ENCODE peak calls at places on chromosomes 2 and 18, in four cellular contexts. One of them, this sample, is unnamed.

GRCh38 chr2:111185496-111186022 is 64.8 kb downstream of the BCL2L11 start:
- DNase-seq in WTC11: no peak
- DNase-seq in K562: no peak
- DNase-seq in HepG2: no peak
- DNase-seq in this sample: no peak

GRCh38 chr2:48771241-48772014 is 15.9 kb upstream of the LHCGR start:
- DNase-seq in WTC11: no peak
- DNase-seq in K562: no peak
- DNase-seq in HepG2: no peak
- DNase-seq in this sample: no peak

GRCh38 chr18:75005622-75006021 is 203.3 kb downstream of the PTGR3 start:
- DNase-seq in WTC11: no peak
- DNase-seq in K562: no peak
- DNase-seq in HepG2: no peak
- DNase-seq in this sample: no peak

GRCh38 chr2:189515264-189515663 is 65.3 kb downstream of the SLC40A1 start:
- DNase-seq in WTC11: no peak
- DNase-seq in K562: no peak
- DNase-seq in HepG2: no peak
- DNase-seq in this sample: no peak

GRCh38 chr18:67417864-67418523 is 98.5 kb downstream of the DSEL start:
- DNase-seq in WTC11: no peak
- DNase-seq in K562: no peak
- DNase-seq in HepG2: peak
- DNase-seq in this sample: peak

GRCh38 chr2:120914839-120915521 is 179.3 kb downstream of the GLI2 start:
- DNase-seq in WTC11: no peak
- DNase-seq in K562: peak
- DNase-seq in HepG2: peak
- DNase-seq in this sample: no peak

GRCh38 chr2:28624436-28624797 is 127.2 kb upstream of the PPP1CB start:
- DNase-seq in WTC11: no peak
- DNase-seq in K562: no peak
- DNase-seq in HepG2: no peak
- DNase-seq in this sample: no peak

GRCh38 chr2:46979611-46980010 is 64.0 kb upstream of the MCFD2 start:
- DNase-seq in WTC11: no peak
- DNase-seq in K562: no peak
- DNase-seq in HepG2: no peak
- DNase-seq in this sample: no peak

GRCh38 chr2:100321181-100321880 is 970 bp downstream of the LONRF2 start:
- DNase-seq in WTC11: peak
- DNase-seq in K562: peak
- DNase-seq in HepG2: no peak
- DNase-seq in this sample: peak

GRCh38 chr2:233974530-233975071 is 57.4 kb downstream of the TRPM8 start:
- DNase-seq in WTC11: no peak
- DNase-seq in K562: no peak
- DNase-seq in HepG2: peak
- DNase-seq in this sample: peak

GRCh38 chr18:22613058-22613690 is 195.5 kb upstream of the CTAGE1 start:
- DNase-seq in WTC11: no peak
- DNase-seq in K562: no peak
- DNase-seq in HepG2: no peak
- DNase-seq in this sample: no peak

GRCh38 chr2:120940726-120941256 is 205.1 kb downstream of the GLI2 start:
- DNase-seq in WTC11: no peak
- DNase-seq in K562: no peak
- DNase-seq in HepG2: no peak
- DNase-seq in this sample: no peak

GRCh38 chr2:176234216-176234615 is 35.0 kb upstream of the MTX2 start:
- DNase-seq in WTC11: no peak
- DNase-seq in K562: no peak
- DNase-seq in HepG2: no peak
- DNase-seq in this sample: no peak

GRCh38 chr2:63569740-63570139 is 18.5 kb downstream of the WDPCP start:
- DNase-seq in WTC11: no peak
- DNase-seq in K562: no peak
- DNase-seq in HepG2: no peak
- DNase-seq in this sample: no peak

GRCh38 chr2:61469424-61470121 is 1.3 kb downstream of the USP34 start:
- DNase-seq in WTC11: no peak
- DNase-seq in K562: no peak
- DNase-seq in HepG2: no peak
- DNase-seq in this sample: no peak

GRCh38 chr2:148978026-148978685 is 60.3 kb upstream of the LYPD6B start:
- DNase-seq in WTC11: no peak
- DNase-seq in K562: no peak
- DNase-seq in HepG2: no peak
- DNase-seq in this sample: peak

GRCh38 chr18:50753311-50753710 is 66.5 kb downstream of the MRO start:
- DNase-seq in WTC11: no peak
- DNase-seq in K562: no peak
- DNase-seq in HepG2: no peak
- DNase-seq in this sample: no peak

GRCh38 chr2:11004206-11004605 is 92.5 kb downstream of the KCNF1 start:
- DNase-seq in WTC11: no peak
- DNase-seq in K562: no peak
- DNase-seq in HepG2: peak
- DNase-seq in this sample: no peak

GRCh38 chr2:188416367-188416766 is 124.7 kb downstream of the GULP1 start:
- DNase-seq in WTC11: no peak
- DNase-seq in K562: no peak
- DNase-seq in HepG2: no peak
- DNase-seq in this sample: no peak

DNA sequence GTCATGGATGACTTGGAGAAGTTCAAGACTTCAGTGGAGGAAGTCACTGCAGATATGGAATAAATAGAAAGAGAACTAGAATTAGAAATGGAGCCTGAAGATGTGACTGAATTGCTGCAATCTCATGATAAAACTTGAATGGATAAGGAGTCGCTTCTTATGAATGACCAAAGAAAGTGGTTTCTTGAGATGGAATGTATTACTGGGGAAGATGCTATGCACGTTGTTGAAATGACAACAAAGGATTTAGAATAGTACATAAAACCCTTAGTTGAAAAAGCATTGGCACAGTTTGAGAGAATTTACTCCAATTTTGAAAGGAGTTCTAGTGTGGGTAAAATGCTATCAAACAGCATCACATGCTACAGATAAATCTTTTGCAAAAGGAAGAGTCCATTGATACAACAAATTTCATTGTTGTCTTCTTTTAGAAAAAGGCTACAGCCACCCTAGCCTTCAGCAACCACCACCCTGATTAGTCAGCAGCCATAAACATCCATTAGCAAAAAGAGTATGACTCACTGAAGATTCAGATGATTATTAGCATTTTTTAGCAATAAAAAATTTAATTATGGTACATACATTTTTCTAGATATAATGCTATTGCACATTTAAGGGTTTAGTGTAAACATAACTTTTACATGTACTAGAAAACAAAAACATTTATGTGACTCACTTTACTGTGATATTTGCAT is 110.4 kb upstream of the TACR1 start:
- DNase-seq in WTC11: no peak
- DNase-seq in K562: no peak
- DNase-seq in HepG2: no peak
- DNase-seq in this sample: no peak
- TF ChIP-seq ELF4 in WTC11: no peak
- TF ChIP-seq ELF4 in K562: no peak
- TF ChIP-seq ELF4 in HepG2: no peak
- TF ChIP-seq ELF4 in this sample: no peak

DNA sequence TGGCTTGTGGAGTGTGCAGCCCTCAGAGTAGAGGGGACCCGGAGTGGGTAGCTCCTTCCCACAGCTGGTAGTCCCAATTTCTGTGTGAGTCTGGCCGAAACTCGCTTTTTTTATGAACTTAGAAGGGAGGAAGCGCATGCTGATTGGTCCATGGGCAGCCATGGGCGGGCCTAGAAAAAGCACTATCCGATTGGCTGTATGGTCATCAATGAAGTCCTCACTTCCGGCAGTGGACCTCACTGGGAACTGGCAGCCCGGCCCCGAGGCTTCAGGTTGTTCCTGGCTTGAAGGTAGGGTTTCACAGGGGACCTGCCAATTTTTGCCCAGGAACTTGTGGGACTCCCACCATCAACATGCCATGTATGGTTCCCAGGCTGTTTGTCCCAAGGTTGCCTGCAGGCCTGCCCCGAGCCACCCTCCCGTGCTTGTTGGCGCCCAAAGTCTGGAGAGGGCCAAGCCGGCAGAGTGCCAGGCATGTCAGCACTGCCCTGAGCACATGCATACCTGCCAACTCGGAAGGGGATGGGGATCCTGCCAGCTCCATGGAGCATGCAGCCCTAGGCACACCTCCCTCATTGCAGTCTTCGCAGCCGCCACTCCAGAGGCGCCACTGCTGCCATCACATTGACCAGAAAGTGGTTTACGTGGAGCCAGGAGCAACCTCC is 98.5 kb downstream of the ATP9B start:
- DNase-seq in WTC11: no peak
- DNase-seq in K562: no peak
- DNase-seq in HepG2: no peak
- DNase-seq in this sample: no peak
- TF ChIP-seq ELF4 in WTC11: no peak
- TF ChIP-seq ELF4 in K562: no peak
- TF ChIP-seq ELF4 in HepG2: no peak
- TF ChIP-seq ELF4 in this sample: no peak

DNA sequence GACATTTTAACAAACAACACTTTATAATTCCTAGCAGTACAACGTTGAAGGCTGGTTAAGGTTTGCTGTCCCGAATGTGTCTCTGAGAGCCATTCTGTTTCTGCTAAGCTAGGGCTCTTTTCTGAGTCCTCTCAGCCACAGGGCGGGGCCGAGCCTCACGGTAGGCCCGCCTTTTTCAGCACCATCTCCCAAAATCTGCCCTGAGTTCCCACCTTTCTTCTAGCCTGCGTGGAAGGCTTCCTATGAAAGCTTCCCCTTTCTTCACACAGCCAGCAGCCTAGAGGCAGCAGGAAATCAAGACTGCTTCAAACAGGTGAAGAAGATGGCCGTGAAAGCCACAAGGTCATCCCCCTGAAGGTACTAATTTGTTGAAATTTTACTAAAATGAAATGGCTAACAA is 255.5 kb downstream of the CDH2 start:
- DNase-seq in WTC11: no peak
- DNase-seq in K562: no peak
- DNase-seq in HepG2: no peak
- DNase-seq in this sample: no peak
- TF ChIP-seq ELF4 in WTC11: no peak
- TF ChIP-seq ELF4 in K562: no peak
- TF ChIP-seq ELF4 in HepG2: no peak
- TF ChIP-seq ELF4 in this sample: no peak

DNA sequence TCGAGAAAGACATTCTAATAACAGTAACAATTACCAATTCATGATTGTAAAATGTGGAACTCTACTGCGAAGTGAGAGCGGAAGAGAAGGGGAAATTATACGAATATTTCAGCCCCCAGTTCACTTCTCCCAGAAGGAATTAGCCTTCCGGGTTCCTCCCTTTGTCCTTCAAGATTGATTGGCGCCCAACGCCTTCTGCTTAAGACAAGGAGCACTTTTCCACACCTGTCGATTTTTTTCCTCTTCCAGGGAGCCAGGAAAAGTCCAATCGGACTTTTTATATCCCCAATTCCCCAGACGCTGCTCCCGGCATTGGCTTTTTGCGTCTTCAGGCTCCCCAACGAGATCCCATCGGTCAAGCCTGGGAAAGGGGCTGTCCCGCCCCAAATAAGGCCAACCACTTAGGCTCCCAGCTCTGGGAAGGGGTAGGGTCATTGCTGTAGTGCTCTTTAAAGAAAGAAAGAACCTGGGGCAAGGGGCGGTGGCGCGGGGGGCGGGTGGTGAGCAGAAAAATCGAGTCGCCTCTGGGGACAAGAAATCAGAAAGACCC is 1.5 kb downstream of the DSC2 start:
- DNase-seq in WTC11: peak
- DNase-seq in K562: peak
- DNase-seq in HepG2: peak
- DNase-seq in this sample: peak
- TF ChIP-seq ELF4 in WTC11: no peak
- TF ChIP-seq ELF4 in K562: no peak
- TF ChIP-seq ELF4 in HepG2: no peak
- TF ChIP-seq ELF4 in this sample: no peak

DNA sequence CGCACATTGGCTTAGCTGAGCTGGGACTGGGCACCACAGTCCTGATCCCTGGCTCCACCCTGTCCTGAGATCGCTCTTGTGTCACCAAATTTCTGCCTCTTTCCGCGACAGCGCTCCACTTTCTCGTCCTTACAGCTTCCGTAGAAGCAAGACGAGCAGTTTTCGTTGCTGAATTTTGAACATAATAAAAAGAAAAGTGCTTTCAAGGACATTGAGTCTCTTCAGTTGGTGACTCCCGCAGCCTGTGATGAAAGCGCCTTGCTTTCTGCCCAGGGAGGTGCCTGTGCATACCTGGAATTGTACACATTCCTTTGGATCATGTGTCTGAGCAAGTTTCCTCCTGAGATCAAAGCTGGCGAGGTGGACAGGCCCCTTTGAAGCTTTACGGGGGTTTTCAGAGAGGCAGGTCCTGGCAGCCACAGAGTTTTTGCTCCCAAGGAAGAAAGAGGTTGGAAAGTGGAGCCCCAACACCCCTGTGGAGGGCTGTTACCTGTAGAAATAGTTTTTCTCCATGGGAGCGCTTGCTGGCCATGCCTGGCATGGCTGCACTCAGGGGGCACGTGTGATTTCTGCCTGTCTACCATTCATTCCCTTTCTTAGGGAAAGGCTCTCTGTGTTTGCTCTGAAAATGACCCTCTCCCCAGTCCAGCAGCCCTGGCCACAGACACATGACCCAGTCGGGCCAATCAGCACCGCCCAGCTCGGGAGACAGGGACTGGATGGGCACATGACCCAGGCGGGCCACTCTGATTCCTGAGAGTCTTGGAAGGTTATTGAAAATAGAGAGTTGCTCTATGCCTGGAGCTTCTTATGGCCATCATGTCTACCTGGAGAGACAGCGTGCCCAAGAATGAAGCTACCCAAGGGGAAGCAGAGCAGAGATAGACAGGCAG is 115.6 kb upstream of the OTOS start:
- DNase-seq in WTC11: no peak
- DNase-seq in K562: no peak
- DNase-seq in HepG2: peak
- DNase-seq in this sample: no peak
- TF ChIP-seq ELF4 in WTC11: no peak
- TF ChIP-seq ELF4 in K562: no peak
- TF ChIP-seq ELF4 in HepG2: no peak
- TF ChIP-seq ELF4 in this sample: no peak

GRCh38 chr2:70785137-70785911 is 5.1 kb downstream of the FIGLA start:
- DNase-seq in WTC11: peak
- DNase-seq in K562: peak
- DNase-seq in HepG2: peak
- DNase-seq in this sample: peak
- TF ChIP-seq ELF4 in WTC11: no peak
- TF ChIP-seq ELF4 in K562: no peak
- TF ChIP-seq ELF4 in HepG2: no peak
- TF ChIP-seq ELF4 in this sample: no peak

This sample was measured in HEK293T.